ENCODE peak calls at places on chromosomes 7 and 10, in six cellular contexts. A is cardiac muscle cell; M is CD8-positive, alpha-beta T cell; V is IMR-90; T is hepatocyte; S is mammary epithelial cell. G is an unnamed sample.

GRCh38 chr7:50728184-50728583 is 54.5 kb downstream of the GRB10 start:
- DNase-seq in A (peak), M (no peak), V (peak), T (no peak), S (no peak), G (no peak)

GRCh38 chr10:35492387-35493195 is 112.5 kb upstream of the GJD4 start:
- DNase-seq in A (no peak), M (no peak), V (no peak), T (no peak), S (peak), G (no peak)

GRCh38 chr7:130910949-130911944 is 177.2 kb upstream of the KLF14 start:
- DNase-seq in A (peak), M (no peak), V (peak), T (no peak), S (peak), G (no peak)

GRCh38 chr7:112431803-112432202 is 18.5 kb upstream of the IFRD1 start:
- DNase-seq in A (no peak), M (no peak), V (no peak), T (no peak), S (no peak), G (no peak)

GRCh38 chr10:44316187-44316921 is 68.5 kb downstream of the CXCL12 start:
- DNase-seq in A (no peak), M (no peak), V (no peak), T (no peak), S (no peak), G (no peak)

GRCh38 chr10:95500649-95501048 is 60.5 kb downstream of the SORBS1 start:
- DNase-seq in A (no peak), M (no peak), V (no peak), T (no peak), S (no peak), G (no peak)

GRCh38 chr7:99042957-99043356 is 101.0 kb downstream of the SMURF1 start:
- DNase-seq in A (peak), M (no peak), V (peak), T (no peak), S (no peak), G (no peak)

GRCh38 chr10:89940076-89940475 is 238.7 kb downstream of the KIF20B start:
- DNase-seq in A (no peak), M (no peak), V (no peak), T (no peak), S (peak), G (no peak)

GRCh38 chr10:82826132-82826531 is 951.1 kb downstream of the NRG3 start:
- DNase-seq in A (peak), M (no peak), V (no peak), T (no peak), S (peak), G (no peak)

GRCh38 chr7:133561361-133561760 is 308.5 kb downstream of the EXOC4 start:
- DNase-seq in A (no peak), M (no peak), V (peak), T (no peak), S (no peak), G (no peak)

GRCh38 chr10:126669188-126669587 is 1.3 kb downstream of the C10orf90 start:
- DNase-seq in A (no peak), M (no peak), V (no peak), T (no peak), S (no peak), G (no peak)

GRCh38 chr10:42866115-42866995 is 83.8 kb downstream of the BMS1 start:
- DNase-seq in A (peak), M (peak), V (peak), T (peak), S (peak), G (peak)

GRCh38 chr10:70480254-70480861 is 1.8 kb downstream of the PALD1 start:
- DNase-seq in A (no peak), M (no peak), V (no peak), T (no peak), S (no peak), G (no peak)

GRCh38 chr10:97024181-97025073 is 161.3 kb downstream of the SLIT1 start:
- DNase-seq in A (peak), M (no peak), V (peak), T (peak), S (peak), G (no peak)

GRCh38 chr10:52677087-52677486 is 95.5 kb downstream of the MBL2 start:
- DNase-seq in A (peak), M (no peak), V (no peak), T (no peak), S (no peak), G (no peak)

GRCh38 chr10:52674474-52674873 is 98.1 kb downstream of the MBL2 start:
- DNase-seq in A (no peak), M (no peak), V (no peak), T (no peak), S (peak), G (no peak)

GRCh38 chr10:52673468-52673867 is 99.1 kb downstream of the MBL2 start:
- DNase-seq in A (no peak), M (no peak), V (no peak), T (no peak), S (no peak), G (no peak)

GRCh38 chr10:52668024-52668423 is 104.6 kb downstream of the MBL2 start:
- DNase-seq in A (no peak), M (no peak), V (no peak), T (no peak), S (peak), G (no peak)

GRCh38 chr10:52672880-52673279 is 99.7 kb downstream of the MBL2 start:
- DNase-seq in A (no peak), M (no peak), V (no peak), T (no peak), S (no peak), G (no peak)
- TF ChIP-seq CTCF in A (no peak), M (no peak), V (no peak), T (no peak), S (no peak), G (no peak)

DNA sequence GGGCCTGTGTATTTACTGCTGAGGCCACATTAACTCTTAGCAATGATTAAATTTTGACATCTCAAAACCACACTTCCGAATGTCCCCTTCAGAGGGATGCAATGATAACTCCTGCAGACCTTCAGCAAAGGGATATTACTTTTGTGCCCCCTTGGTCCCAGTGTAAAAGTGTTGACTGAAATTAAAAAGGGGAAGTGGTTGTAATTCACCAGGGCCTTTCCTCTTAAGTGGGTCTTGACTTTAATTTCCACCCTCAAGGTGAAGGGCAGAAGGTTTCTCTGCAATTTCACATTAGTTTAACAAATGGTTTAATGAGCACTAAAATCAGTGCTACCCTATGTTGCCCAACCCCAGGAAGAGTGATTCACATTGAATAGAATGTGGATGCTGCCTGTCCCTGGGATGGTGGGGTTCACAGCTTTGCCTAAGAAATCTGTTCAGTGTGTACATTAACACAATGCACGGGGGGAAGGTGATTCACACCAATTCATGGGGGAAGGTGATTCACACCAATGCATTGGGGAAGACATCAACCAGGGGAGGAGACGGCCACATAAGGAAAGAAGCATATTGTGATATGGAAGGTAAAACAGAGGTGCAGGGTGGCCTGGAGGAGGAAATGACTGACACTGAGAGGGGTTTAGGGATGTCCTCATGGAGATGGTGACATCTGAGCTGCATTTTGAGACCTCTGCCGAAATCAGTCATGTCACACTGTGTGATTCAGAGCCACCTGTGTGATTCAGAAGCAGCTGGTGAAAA is 19.4 kb upstream of the TNS3 start:
- DNase-seq in A (peak), M (no peak), V (peak), T (no peak), S (peak), G (no peak)
- TF ChIP-seq CTCF in A (no peak), M (no peak), V (no peak), T (no peak), S (no peak), G (no peak)

DNA sequence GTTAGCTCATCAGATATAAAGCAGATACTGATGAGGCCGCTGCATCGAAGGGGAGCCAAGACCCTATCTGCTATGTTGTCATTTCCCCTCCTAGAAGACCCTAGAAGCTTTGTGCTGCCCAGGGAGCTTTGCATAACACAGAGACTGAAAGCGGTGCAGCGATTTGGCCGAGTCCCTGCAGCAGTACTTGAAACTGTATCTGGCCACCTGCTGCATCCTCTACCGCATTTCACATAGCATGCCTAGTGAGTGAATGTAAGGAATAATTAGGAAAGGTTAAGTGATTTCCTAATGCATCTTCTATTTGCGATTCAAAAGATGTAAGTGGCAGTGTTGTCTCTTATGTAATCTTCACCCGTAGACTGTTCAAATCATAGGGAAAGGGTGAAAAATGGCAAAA is 106.7 kb downstream of the LRMDA start:
- DNase-seq in A (no peak), M (no peak), V (no peak), T (no peak), S (no peak), G (no peak)
- TF ChIP-seq CTCF in A (no peak), M (no peak), V (no peak), T (no peak), S (no peak), G (no peak)

GRCh38 chr7:42843209-42843800 is 68.6 kb downstream of the C7orf25 start:
- DNase-seq in A (peak), M (no peak), V (peak), T (peak), S (no peak), G (no peak)
- TF ChIP-seq CTCF in A (peak), M (no peak), V (peak), T (peak), S (peak), G (peak)